ENCODE peak calls at places on chromosomes 3 and 15, in five cellular contexts. One of them, this sample, is unnamed.

GRCh38 chr3:43025423-43025822 is 46.3 kb downstream of the GASK1A start:
- DNase-seq in MM.1S: no peak
- DNase-seq in left ventricle myocardium inferior: no peak
- DNase-seq in AG04450: no peak
- DNase-seq in body of pancreas: no peak
- DNase-seq in this sample: no peak

GRCh38 chr3:35254917-35255316 is 384.4 kb upstream of the ARPP21 start:
- DNase-seq in MM.1S: no peak
- DNase-seq in left ventricle myocardium inferior: no peak
- DNase-seq in AG04450: no peak
- DNase-seq in body of pancreas: no peak
- DNase-seq in this sample: no peak

GRCh38 chr3:157531301-157531660 is 28.1 kb upstream of the VEPH1 start:
- DNase-seq in MM.1S: no peak
- DNase-seq in left ventricle myocardium inferior: no peak
- DNase-seq in AG04450: no peak
- DNase-seq in body of pancreas: no peak
- DNase-seq in this sample: no peak

GRCh38 chr15:98580577-98580976 is 67.8 kb upstream of the IGF1R start:
- DNase-seq in MM.1S: no peak
- DNase-seq in left ventricle myocardium inferior: no peak
- DNase-seq in AG04450: no peak
- DNase-seq in body of pancreas: no peak
- DNase-seq in this sample: no peak

GRCh38 chr15:71656425-71656824 is 153.9 kb upstream of the NR2E3 start:
- DNase-seq in MM.1S: no peak
- DNase-seq in left ventricle myocardium inferior: no peak
- DNase-seq in AG04450: no peak
- DNase-seq in body of pancreas: no peak
- DNase-seq in this sample: no peak

GRCh38 chr15:88467935-88468528 is 524 bp downstream of the MRPS11 start:
- DNase-seq in MM.1S: peak; percentile 20
- DNase-seq in left ventricle myocardium inferior: no peak
- DNase-seq in AG04450: no peak
- DNase-seq in body of pancreas: no peak
- DNase-seq in this sample: no peak

GRCh38 chr3:12042638-12043037 is 38.5 kb downstream of the SYN2 start:
- DNase-seq in MM.1S: no peak
- DNase-seq in left ventricle myocardium inferior: no peak
- DNase-seq in AG04450: no peak
- DNase-seq in body of pancreas: no peak
- DNase-seq in this sample: no peak

GRCh38 chr15:75153565-75154248 is 48.0 kb upstream of the C15orf39 start:
- DNase-seq in MM.1S: no peak
- DNase-seq in left ventricle myocardium inferior: no peak
- DNase-seq in AG04450: no peak
- DNase-seq in body of pancreas: no peak
- DNase-seq in this sample: no peak

GRCh38 chr3:131396170-131396569 is 14.6 kb downstream of the NUDT16 start:
- DNase-seq in MM.1S: no peak
- DNase-seq in left ventricle myocardium inferior: no peak
- DNase-seq in AG04450: no peak
- DNase-seq in body of pancreas: no peak
- DNase-seq in this sample: no peak

GRCh38 chr3:106765342-106765741 is 611.9 kb upstream of the CCDC54 start:
- DNase-seq in MM.1S: no peak
- DNase-seq in left ventricle myocardium inferior: no peak
- DNase-seq in AG04450: peak; percentile 54
- DNase-seq in body of pancreas: no peak
- DNase-seq in this sample: no peak

GRCh38 chr3:36892457-36893136 is 52.3 kb downstream of the TRANK1 start:
- DNase-seq in MM.1S: no peak
- DNase-seq in left ventricle myocardium inferior: no peak
- DNase-seq in AG04450: no peak
- DNase-seq in body of pancreas: no peak
- DNase-seq in this sample: no peak

GRCh38 chr15:55789066-55789660 is 46.2 kb upstream of the PRTG start:
- DNase-seq in MM.1S: peak; percentile 20
- DNase-seq in left ventricle myocardium inferior: peak; percentile 20
- DNase-seq in AG04450: no peak
- DNase-seq in body of pancreas: no peak
- DNase-seq in this sample: peak; percentile 70

GRCh38 chr15:70236306-70237103 is 138.8 kb upstream of the TLE3 start:
- DNase-seq in MM.1S: no peak
- DNase-seq in left ventricle myocardium inferior: no peak
- DNase-seq in AG04450: peak; percentile 30
- DNase-seq in body of pancreas: no peak
- DNase-seq in this sample: no peak

GRCh38 chr3:118863731-118864322 is 170.8 kb downstream of the IGSF11 start:
- DNase-seq in MM.1S: no peak
- DNase-seq in left ventricle myocardium inferior: no peak
- DNase-seq in AG04450: no peak
- DNase-seq in body of pancreas: no peak
- DNase-seq in this sample: no peak

GRCh38 chr3:120450914-120451669 is at the start of gene FSTL1:
- DNase-seq in MM.1S: no peak
- DNase-seq in left ventricle myocardium inferior: peak; percentile 76
- DNase-seq in AG04450: no peak
- DNase-seq in body of pancreas: peak; percentile 47
- DNase-seq in this sample: peak; percentile 65

GRCh38 chr15:43912991-43913927 is 86.5 kb downstream of the WDR76 start:
- DNase-seq in MM.1S: no peak
- DNase-seq in left ventricle myocardium inferior: no peak
- DNase-seq in AG04450: peak; percentile 90
- DNase-seq in body of pancreas: no peak
- DNase-seq in this sample: no peak

GRCh38 chr3:27423463-27423862 is 54.3 kb upstream of the NEK10 start:
- DNase-seq in MM.1S: no peak
- DNase-seq in left ventricle myocardium inferior: no peak
- DNase-seq in AG04450: peak; percentile 10
- DNase-seq in body of pancreas: no peak
- DNase-seq in this sample: no peak

GRCh38 chr3:113614402-113614801 is 82.0 kb downstream of the USF3 start:
- DNase-seq in MM.1S: no peak
- DNase-seq in left ventricle myocardium inferior: no peak
- DNase-seq in AG04450: no peak
- DNase-seq in body of pancreas: no peak
- DNase-seq in this sample: no peak

GRCh38 chr15:45521596-45522167 is 873 bp downstream of the SLC30A4 start:
- DNase-seq in MM.1S: peak; percentile 38
- DNase-seq in left ventricle myocardium inferior: no peak
- DNase-seq in AG04450: no peak
- DNase-seq in body of pancreas: no peak
- DNase-seq in this sample: no peak

GRCh38 chr3:190003730-190004129 is 117.0 kb downstream of the P3H2 start:
- DNase-seq in MM.1S: no peak
- DNase-seq in left ventricle myocardium inferior: no peak
- DNase-seq in AG04450: peak; percentile 13
- DNase-seq in body of pancreas: no peak
- DNase-seq in this sample: no peak

GRCh38 chr15:101490922-101491738 is 1.6 kb upstream of the PCSK6 start:
- DNase-seq in MM.1S: no peak
- DNase-seq in left ventricle myocardium inferior: no peak
- DNase-seq in AG04450: no peak
- DNase-seq in body of pancreas: no peak
- DNase-seq in this sample: no peak

GRCh38 chr3:174710622-174711021 is 148.5 kb upstream of the NAALADL2 start:
- DNase-seq in MM.1S: no peak
- DNase-seq in left ventricle myocardium inferior: no peak
- DNase-seq in AG04450: peak; percentile 4
- DNase-seq in body of pancreas: no peak
- DNase-seq in this sample: no peak

GRCh38 chr3:78003090-78003489 is 963.2 kb downstream of the ROBO2 start:
- DNase-seq in MM.1S: no peak
- DNase-seq in left ventricle myocardium inferior: no peak
- DNase-seq in AG04450: no peak
- DNase-seq in body of pancreas: no peak
- DNase-seq in this sample: no peak

GRCh38 chr3:100027321-100027720 is 87.0 kb downstream of the FILIP1L start:
- DNase-seq in MM.1S: no peak
- DNase-seq in left ventricle myocardium inferior: no peak
- DNase-seq in AG04450: no peak
- DNase-seq in body of pancreas: no peak
- DNase-seq in this sample: no peak

GRCh38 chr3:152334761-152335160 is 66.0 kb downstream of the MBNL1 start:
- DNase-seq in MM.1S: peak; percentile 57
- DNase-seq in left ventricle myocardium inferior: no peak
- DNase-seq in AG04450: no peak
- DNase-seq in body of pancreas: no peak
- DNase-seq in this sample: no peak

GRCh38 chr3:152330565-152330964 is 61.8 kb downstream of the MBNL1 start:
- DNase-seq in MM.1S: no peak
- DNase-seq in left ventricle myocardium inferior: no peak
- DNase-seq in AG04450: no peak
- DNase-seq in body of pancreas: no peak
- DNase-seq in this sample: no peak

GRCh38 chr3:152333928-152334327 is 65.2 kb downstream of the MBNL1 start:
- DNase-seq in MM.1S: no peak
- DNase-seq in left ventricle myocardium inferior: no peak
- DNase-seq in AG04450: no peak
- DNase-seq in body of pancreas: no peak
- DNase-seq in this sample: no peak

GRCh38 chr3:152331018-152331541 is 62.4 kb downstream of the MBNL1 start:
- DNase-seq in MM.1S: no peak
- DNase-seq in left ventricle myocardium inferior: no peak
- DNase-seq in AG04450: no peak
- DNase-seq in body of pancreas: no peak
- DNase-seq in this sample: no peak

DNA sequence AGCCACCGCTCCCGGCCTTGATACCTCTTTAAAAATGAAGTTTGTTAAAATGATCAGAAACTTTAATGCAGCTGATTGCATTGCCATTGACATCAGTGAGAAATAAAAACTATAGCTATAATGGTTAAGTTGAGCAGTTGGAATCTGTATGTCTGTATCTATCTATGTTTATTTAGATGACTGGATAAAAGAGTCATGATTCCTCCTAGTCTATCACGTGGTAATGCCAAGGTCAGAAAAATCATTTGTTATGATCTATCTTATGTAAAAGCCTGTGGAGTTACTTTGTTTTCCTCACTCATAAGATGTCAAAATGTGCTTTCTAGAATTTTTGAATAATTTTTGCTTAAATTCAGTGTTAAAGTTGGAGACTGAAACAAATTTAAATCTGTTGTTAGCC is 63.2 kb downstream of the MBNL1 start:
- DNase-seq in MM.1S: peak; percentile 19
- DNase-seq in left ventricle myocardium inferior: no peak
- DNase-seq in AG04450: no peak
- DNase-seq in body of pancreas: no peak
- DNase-seq in this sample: no peak
- H3K27ac ChIP-seq in MM.1S: peak overlapping the region; percentile 91
- H3K27ac ChIP-seq in left ventricle myocardium inferior: peak overlapping the region; percentile 83
- H3K27ac ChIP-seq in AG04450: no peak overlapping the region
- H3K27ac ChIP-seq in body of pancreas: no peak overlapping the region
- H3K27ac ChIP-seq in this sample: no peak overlapping the region

GRCh38 chr3:50536471-50537180 is 30.9 kb downstream of the C3orf18 start:
- DNase-seq in MM.1S: no peak
- DNase-seq in left ventricle myocardium inferior: no peak
- DNase-seq in AG04450: no peak
- DNase-seq in body of pancreas: no peak
- DNase-seq in this sample: no peak

GRCh38 chr3:50532062-50532705 is 28.8 kb upstream of the CACNA2D2 start:
- DNase-seq in MM.1S: no peak
- DNase-seq in left ventricle myocardium inferior: no peak
- DNase-seq in AG04450: no peak
- DNase-seq in body of pancreas: no peak
- DNase-seq in this sample: no peak

GRCh38 chr3:50533346-50533745 is 29.9 kb upstream of the CACNA2D2 start:
- DNase-seq in MM.1S: no peak
- DNase-seq in left ventricle myocardium inferior: no peak
- DNase-seq in AG04450: no peak
- DNase-seq in body of pancreas: no peak
- DNase-seq in this sample: no peak

GRCh38 chr3:50537421-50538129 is 30.0 kb downstream of the C3orf18 start:
- DNase-seq in MM.1S: no peak
- DNase-seq in left ventricle myocardium inferior: no peak
- DNase-seq in AG04450: no peak
- DNase-seq in body of pancreas: no peak
- DNase-seq in this sample: no peak

DNA sequence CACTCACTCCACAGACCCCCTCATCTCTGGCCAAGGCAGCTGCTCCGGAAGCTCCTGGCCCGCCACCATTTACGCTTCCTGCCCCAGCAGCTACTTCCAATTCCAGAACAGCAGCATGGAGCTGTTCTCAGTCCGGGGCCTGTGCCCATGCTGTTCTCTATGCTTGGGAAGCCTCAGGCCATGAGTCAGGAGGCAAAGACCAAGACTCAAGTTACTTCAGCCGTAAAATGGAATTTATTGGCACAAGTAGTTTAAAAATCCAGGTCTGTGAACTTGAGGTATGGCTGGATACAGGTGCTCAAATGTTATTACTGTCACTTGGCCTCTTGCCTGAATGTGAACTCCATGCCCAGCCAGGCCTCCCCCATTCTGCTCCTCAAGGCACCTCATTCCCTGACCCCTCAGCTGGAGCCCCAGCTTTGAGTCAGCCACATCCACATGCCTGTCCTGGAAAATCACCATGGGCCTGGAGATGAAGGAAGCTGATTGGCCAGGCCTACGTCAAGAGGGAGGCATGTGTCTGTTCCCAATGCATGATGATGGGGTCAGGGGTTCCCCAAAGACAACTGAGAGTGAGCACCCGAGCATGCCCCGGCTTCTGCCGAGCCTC is 31.4 kb upstream of the CACNA2D2 start:
- DNase-seq in MM.1S: no peak
- DNase-seq in left ventricle myocardium inferior: no peak
- DNase-seq in AG04450: no peak
- DNase-seq in body of pancreas: no peak
- DNase-seq in this sample: no peak
- H3K4me3 ChIP-seq in MM.1S: no peak overlapping the region
- H3K4me3 ChIP-seq in left ventricle myocardium inferior: no peak overlapping the region
- H3K4me3 ChIP-seq in AG04450: no peak overlapping the region
- H3K4me3 ChIP-seq in body of pancreas: no peak overlapping the region
- H3K4me3 ChIP-seq in this sample: no peak overlapping the region

GRCh38 chr3:89049119-89049518 is 58.3 kb upstream of the EPHA3 start:
- DNase-seq in MM.1S: no peak
- DNase-seq in left ventricle myocardium inferior: no peak
- DNase-seq in AG04450: no peak
- DNase-seq in body of pancreas: no peak
- DNase-seq in this sample: no peak
- TF ChIP-seq CTCF in MM.1S: no peak
- TF ChIP-seq CTCF in left ventricle myocardium inferior: no peak
- TF ChIP-seq CTCF in AG04450: peak; percentile 44
- TF ChIP-seq CTCF in body of pancreas: no peak
- TF ChIP-seq CTCF in this sample: no peak

GRCh38 chr3:167653750-167654149 is at the start of gene WDR49:
- DNase-seq in MM.1S: no peak
- DNase-seq in left ventricle myocardium inferior: no peak
- DNase-seq in AG04450: no peak
- DNase-seq in body of pancreas: no peak
- DNase-seq in this sample: no peak

GRCh38 chr3:167656821-167657220 is 3.1 kb upstream of the WDR49 start:
- DNase-seq in MM.1S: no peak
- DNase-seq in left ventricle myocardium inferior: no peak
- DNase-seq in AG04450: no peak
- DNase-seq in body of pancreas: no peak
- DNase-seq in this sample: no peak

GRCh38 chr3:167662919-167663400 is 9.2 kb upstream of the WDR49 start:
- DNase-seq in MM.1S: no peak
- DNase-seq in left ventricle myocardium inferior: no peak
- DNase-seq in AG04450: no peak
- DNase-seq in body of pancreas: no peak
- DNase-seq in this sample: no peak

GRCh38 chr3:167653155-167653554 is 587 bp downstream of the WDR49 start:
- DNase-seq in MM.1S: no peak
- DNase-seq in left ventricle myocardium inferior: no peak
- DNase-seq in AG04450: no peak
- DNase-seq in body of pancreas: no peak
- DNase-seq in this sample: no peak

GRCh38 chr3:167657684-167658225 is 4.0 kb upstream of the WDR49 start:
- DNase-seq in MM.1S: no peak
- DNase-seq in left ventricle myocardium inferior: no peak
- DNase-seq in AG04450: no peak
- DNase-seq in body of pancreas: no peak
- DNase-seq in this sample: no peak
- H3K27ac ChIP-seq in MM.1S: no peak overlapping the region
- H3K27ac ChIP-seq in left ventricle myocardium inferior: no peak overlapping the region
- H3K27ac ChIP-seq in AG04450: no peak overlapping the region
- H3K27ac ChIP-seq in body of pancreas: no peak overlapping the region
- H3K27ac ChIP-seq in this sample: no peak overlapping the region